ENCODE peak calls at places on chromosomes 6 and 20, in seven cellular contexts. One of them, this sample, is unnamed.
A peak's percentile ranks its signal among the peaks of the same experiment; 100 is the strongest.

GRCh38 chr6:51120016-51120415 is 301.3 kb downstream of the TFAP2B start:
- DNase-seq in mesenchymal stem cell: no peak
- DNase-seq in IMR-90: no peak
- DNase-seq in mesendoderm: no peak
- DNase-seq in trophoblast cell: no peak
- DNase-seq in neuronal stem cell: no peak
- DNase-seq in H1: no peak
- DNase-seq in this sample: no peak

GRCh38 chr6:17417817-17418216 is 24.4 kb downstream of the CAP2 start:
- DNase-seq in mesenchymal stem cell: peak; percentile 83
- DNase-seq in IMR-90: peak; percentile 91
- DNase-seq in mesendoderm: peak; percentile 100
- DNase-seq in trophoblast cell: peak; percentile 94
- DNase-seq in neuronal stem cell: peak; percentile 45
- DNase-seq in H1: peak; percentile 63
- DNase-seq in this sample: peak; percentile 76

GRCh38 chr6:80728340-80728739 is 621.9 kb downstream of the BCKDHB start:
- DNase-seq in mesenchymal stem cell: peak; percentile 6
- DNase-seq in IMR-90: no peak
- DNase-seq in mesendoderm: no peak
- DNase-seq in trophoblast cell: no peak
- DNase-seq in neuronal stem cell: no peak
- DNase-seq in H1: no peak
- DNase-seq in this sample: no peak

GRCh38 chr6:39037707-39038106 is 10.9 kb upstream of the GLP1R start:
- DNase-seq in mesenchymal stem cell: no peak
- DNase-seq in IMR-90: no peak
- DNase-seq in mesendoderm: no peak
- DNase-seq in trophoblast cell: no peak
- DNase-seq in neuronal stem cell: no peak
- DNase-seq in H1: no peak
- DNase-seq in this sample: no peak

GRCh38 chr6:150499882-150500312 is 99.8 kb upstream of the PLEKHG1 start:
- DNase-seq in mesenchymal stem cell: peak; percentile 3
- DNase-seq in IMR-90: no peak
- DNase-seq in mesendoderm: no peak
- DNase-seq in trophoblast cell: no peak
- DNase-seq in neuronal stem cell: no peak
- DNase-seq in H1: no peak
- DNase-seq in this sample: no peak

GRCh38 chr6:101607286-101607685 is 213.8 kb downstream of the GRIK2 start:
- DNase-seq in mesenchymal stem cell: no peak
- DNase-seq in IMR-90: no peak
- DNase-seq in mesendoderm: no peak
- DNase-seq in trophoblast cell: no peak
- DNase-seq in neuronal stem cell: no peak
- DNase-seq in H1: no peak
- DNase-seq in this sample: no peak

GRCh38 chr20:46838002-46838401 is 56.6 kb upstream of the EYA2 start:
- DNase-seq in mesenchymal stem cell: no peak
- DNase-seq in IMR-90: no peak
- DNase-seq in mesendoderm: peak; percentile 55
- DNase-seq in trophoblast cell: no peak
- DNase-seq in neuronal stem cell: no peak
- DNase-seq in H1: peak; percentile 1
- DNase-seq in this sample: peak; percentile 71

GRCh38 chr6:26431258-26432162 is 8.8 kb upstream of the BTN3A3 start:
- DNase-seq in mesenchymal stem cell: no peak
- DNase-seq in IMR-90: no peak
- DNase-seq in mesendoderm: no peak
- DNase-seq in trophoblast cell: no peak
- DNase-seq in neuronal stem cell: no peak
- DNase-seq in H1: no peak
- DNase-seq in this sample: no peak

GRCh38 chr20:58223358-58223941 is 5.0 kb downstream of the ANKRD60 start:
- DNase-seq in mesenchymal stem cell: no peak
- DNase-seq in IMR-90: no peak
- DNase-seq in mesendoderm: no peak
- DNase-seq in trophoblast cell: no peak
- DNase-seq in neuronal stem cell: no peak
- DNase-seq in H1: no peak
- DNase-seq in this sample: no peak

GRCh38 chr6:24980507-24981384 is 45.0 kb upstream of the RIPOR2 start:
- DNase-seq in mesenchymal stem cell: no peak
- DNase-seq in IMR-90: no peak
- DNase-seq in mesendoderm: peak; percentile 93
- DNase-seq in trophoblast cell: no peak
- DNase-seq in neuronal stem cell: peak; percentile 36
- DNase-seq in H1: no peak
- DNase-seq in this sample: peak; percentile 67

GRCh38 chr20:13543783-13544182 is 94.9 kb downstream of the TASP1 start:
- DNase-seq in mesenchymal stem cell: no peak
- DNase-seq in IMR-90: no peak
- DNase-seq in mesendoderm: no peak
- DNase-seq in trophoblast cell: no peak
- DNase-seq in neuronal stem cell: no peak
- DNase-seq in H1: no peak
- DNase-seq in this sample: no peak

GRCh38 chr6:108168501-108168979 is 2.7 kb downstream of the NR2E1 start:
- DNase-seq in mesenchymal stem cell: peak; percentile 44
- DNase-seq in IMR-90: no peak
- DNase-seq in mesendoderm: peak; percentile 86
- DNase-seq in trophoblast cell: peak; percentile 51
- DNase-seq in neuronal stem cell: peak; percentile 58
- DNase-seq in H1: no peak
- DNase-seq in this sample: peak; percentile 67

GRCh38 chr6:32984639-32985389 is 16.4 kb downstream of the BRD2 start:
- DNase-seq in mesenchymal stem cell: peak; percentile 84
- DNase-seq in IMR-90: peak; percentile 79
- DNase-seq in mesendoderm: peak; percentile 91
- DNase-seq in trophoblast cell: peak; percentile 93
- DNase-seq in neuronal stem cell: peak; percentile 84
- DNase-seq in H1: peak; percentile 60
- DNase-seq in this sample: peak; percentile 90

GRCh38 chr6:15246217-15247211 is 645 bp downstream of the JARID2 start:
- DNase-seq in mesenchymal stem cell: peak; percentile 38
- DNase-seq in IMR-90: peak; percentile 49
- DNase-seq in mesendoderm: no peak
- DNase-seq in trophoblast cell: peak; percentile 55
- DNase-seq in neuronal stem cell: no peak
- DNase-seq in H1: no peak
- DNase-seq in this sample: no peak
- H2BK5ac ChIP-seq in mesenchymal stem cell: no peak overlapping the region
- H2BK5ac ChIP-seq in IMR-90: peak overlapping the region; percentile 87
- H2BK5ac ChIP-seq in mesendoderm: no peak overlapping the region
- H2BK5ac ChIP-seq in trophoblast cell: no peak overlapping the region
- H2BK5ac ChIP-seq in neuronal stem cell: no peak overlapping the region
- H2BK5ac ChIP-seq in H1: peak overlapping the region; percentile 15
- H2BK5ac ChIP-seq in this sample: no peak overlapping the region

GRCh38 chr6:30071858-30072257 is 3.7 kb downstream of the RNF39 start:
- DNase-seq in mesenchymal stem cell: no peak
- DNase-seq in IMR-90: no peak
- DNase-seq in mesendoderm: no peak
- DNase-seq in trophoblast cell: no peak
- DNase-seq in neuronal stem cell: no peak
- DNase-seq in H1: no peak
- DNase-seq in this sample: no peak

GRCh38 chr6:30074331-30075093 is 1.1 kb downstream of the RNF39 start:
- DNase-seq in mesenchymal stem cell: no peak
- DNase-seq in IMR-90: no peak
- DNase-seq in mesendoderm: peak; percentile 50
- DNase-seq in trophoblast cell: no peak
- DNase-seq in neuronal stem cell: no peak
- DNase-seq in H1: no peak
- DNase-seq in this sample: peak; percentile 82

GRCh38 chr6:30067460-30068139 is 602 bp downstream of the PPP1R11 start:
- DNase-seq in mesenchymal stem cell: peak; percentile 96
- DNase-seq in IMR-90: no peak
- DNase-seq in mesendoderm: no peak
- DNase-seq in trophoblast cell: no peak
- DNase-seq in neuronal stem cell: no peak
- DNase-seq in H1: no peak
- DNase-seq in this sample: peak; percentile 92

GRCh38 chr6:30073489-30074240 is 1.9 kb downstream of the RNF39 start:
- DNase-seq in mesenchymal stem cell: no peak
- DNase-seq in IMR-90: no peak
- DNase-seq in mesendoderm: no peak
- DNase-seq in trophoblast cell: no peak
- DNase-seq in neuronal stem cell: no peak
- DNase-seq in H1: no peak
- DNase-seq in this sample: no peak

DNA sequence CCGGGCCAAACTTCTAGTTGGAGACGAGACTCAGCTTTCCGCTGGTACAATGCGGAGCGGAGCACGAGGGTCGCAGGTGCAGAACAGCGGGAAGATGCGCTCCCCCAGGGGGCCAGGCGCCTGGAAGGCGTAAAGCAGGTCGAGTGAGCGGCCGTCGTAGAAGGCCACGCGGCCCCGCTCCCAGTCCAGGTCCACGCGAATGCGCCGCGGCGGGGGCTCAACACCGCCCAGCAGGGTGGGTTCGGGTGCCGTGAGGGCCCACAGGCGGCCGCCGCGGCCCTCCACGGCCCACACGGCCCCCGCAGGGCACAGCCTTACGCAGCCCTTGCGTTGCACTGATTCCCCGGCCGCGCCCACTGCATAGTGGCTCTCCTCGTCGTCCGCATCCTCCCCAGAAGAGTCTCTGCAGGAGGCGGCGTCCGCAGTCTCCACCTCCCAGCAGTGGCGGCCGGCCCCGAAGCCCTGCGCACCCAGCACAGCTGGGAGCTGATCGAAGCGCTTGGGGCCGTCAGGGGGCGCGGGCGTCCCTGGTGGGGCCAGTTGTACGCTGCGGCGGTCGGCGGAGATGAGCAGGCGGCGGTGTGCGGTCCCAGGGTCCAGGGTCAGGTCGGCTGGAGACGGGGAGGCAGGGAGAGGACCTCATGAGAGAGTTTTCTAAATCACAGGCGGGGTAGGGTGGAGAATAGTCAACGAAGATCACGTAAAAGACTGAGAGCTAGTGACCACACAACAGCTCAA is 4.3 kb downstream of the PPP1R11 start:
- DNase-seq in mesenchymal stem cell: peak; percentile 55
- DNase-seq in IMR-90: peak; percentile 15
- DNase-seq in mesendoderm: no peak
- DNase-seq in trophoblast cell: peak; percentile 19
- DNase-seq in neuronal stem cell: no peak
- DNase-seq in H1: no peak
- DNase-seq in this sample: peak; percentile 54
- H2BK5ac ChIP-seq in mesenchymal stem cell: no peak overlapping the region
- H2BK5ac ChIP-seq in IMR-90: no peak overlapping the region
- H2BK5ac ChIP-seq in mesendoderm: no peak overlapping the region
- H2BK5ac ChIP-seq in trophoblast cell: no peak overlapping the region
- H2BK5ac ChIP-seq in neuronal stem cell: no peak overlapping the region
- H2BK5ac ChIP-seq in H1: no peak overlapping the region
- H2BK5ac ChIP-seq in this sample: no peak overlapping the region

GRCh38 chr6:1695546-1696494 is 86.1 kb downstream of the FOXC1 start:
- DNase-seq in mesenchymal stem cell: no peak
- DNase-seq in IMR-90: no peak
- DNase-seq in mesendoderm: no peak
- DNase-seq in trophoblast cell: no peak
- DNase-seq in neuronal stem cell: no peak
- DNase-seq in H1: no peak
- DNase-seq in this sample: no peak

GRCh38 chr6:1696495-1696850 is 86.8 kb downstream of the FOXC1 start:
- DNase-seq in mesenchymal stem cell: no peak
- DNase-seq in IMR-90: no peak
- DNase-seq in mesendoderm: no peak
- DNase-seq in trophoblast cell: no peak
- DNase-seq in neuronal stem cell: no peak
- DNase-seq in H1: no peak
- DNase-seq in this sample: no peak

GRCh38 chr6:1700283-1700967 is 90.7 kb downstream of the FOXC1 start:
- DNase-seq in mesenchymal stem cell: no peak
- DNase-seq in IMR-90: no peak
- DNase-seq in mesendoderm: no peak
- DNase-seq in trophoblast cell: no peak
- DNase-seq in neuronal stem cell: no peak
- DNase-seq in H1: no peak
- DNase-seq in this sample: no peak

GRCh38 chr6:1697688-1698351 is 88.1 kb downstream of the FOXC1 start:
- DNase-seq in mesenchymal stem cell: no peak
- DNase-seq in IMR-90: no peak
- DNase-seq in mesendoderm: no peak
- DNase-seq in trophoblast cell: no peak
- DNase-seq in neuronal stem cell: no peak
- DNase-seq in H1: no peak
- DNase-seq in this sample: no peak

GRCh38 chr6:1698527-1698926 is 88.8 kb downstream of the FOXC1 start:
- DNase-seq in mesenchymal stem cell: no peak
- DNase-seq in IMR-90: no peak
- DNase-seq in mesendoderm: no peak
- DNase-seq in trophoblast cell: no peak
- DNase-seq in neuronal stem cell: no peak
- DNase-seq in H1: no peak
- DNase-seq in this sample: no peak
- H2BK5ac ChIP-seq in mesenchymal stem cell: no peak overlapping the region
- H2BK5ac ChIP-seq in IMR-90: no peak overlapping the region
- H2BK5ac ChIP-seq in mesendoderm: no peak overlapping the region
- H2BK5ac ChIP-seq in trophoblast cell: no peak overlapping the region
- H2BK5ac ChIP-seq in neuronal stem cell: no peak overlapping the region
- H2BK5ac ChIP-seq in H1: no peak overlapping the region
- H2BK5ac ChIP-seq in this sample: no peak overlapping the region

DNA sequence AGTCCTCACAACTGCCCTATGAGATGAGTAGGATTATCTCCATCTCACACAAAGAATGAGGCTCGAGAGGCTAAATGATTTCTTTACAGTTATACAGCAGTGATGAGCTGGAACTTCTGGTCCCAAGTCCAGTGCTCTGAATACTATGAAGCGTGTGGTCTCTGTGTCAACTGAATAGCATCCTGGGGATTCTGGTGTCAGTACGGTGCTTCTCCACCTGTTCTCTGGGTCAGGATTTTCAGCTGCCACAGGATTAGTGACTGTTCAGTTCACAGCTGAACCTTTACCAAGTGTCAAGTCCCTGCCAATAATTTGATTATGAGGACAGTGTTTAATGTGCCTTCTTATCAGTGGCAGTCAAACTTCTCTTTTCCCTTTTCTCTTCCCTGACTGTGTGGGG is 5.2 kb upstream of the MAFB start:
- DNase-seq in mesenchymal stem cell: no peak
- DNase-seq in IMR-90: no peak
- DNase-seq in mesendoderm: no peak
- DNase-seq in trophoblast cell: no peak
- DNase-seq in neuronal stem cell: no peak
- DNase-seq in H1: no peak
- DNase-seq in this sample: no peak
- H2BK5ac ChIP-seq in mesenchymal stem cell: no peak overlapping the region
- H2BK5ac ChIP-seq in IMR-90: no peak overlapping the region
- H2BK5ac ChIP-seq in mesendoderm: no peak overlapping the region
- H2BK5ac ChIP-seq in trophoblast cell: no peak overlapping the region
- H2BK5ac ChIP-seq in neuronal stem cell: no peak overlapping the region
- H2BK5ac ChIP-seq in H1: no peak overlapping the region
- H2BK5ac ChIP-seq in this sample: no peak overlapping the region